ENCODE peak calls at places on chromosome 15, in seven cellular contexts. X is tibial artery, N is endothelial cell of umbilical vein, W is psoas muscle, K is ovary, E is prostate gland, O is Panc1. U is an unnamed sample. For H3K4me1, the result is how much of the 10 kb centered on the place peaks cover.

GRCh38 chr15:92091155-92091734 is 237.7 kb downstream of the SLCO3A1 start:
- DNase-seq in X (no peak), N (peak), W (no peak), K (no peak), E (peak), O (no peak), U (no peak)

GRCh38 chr15:73078722-73079121 is 26.5 kb downstream of the NEO1 start:
- DNase-seq in X (no peak), N (no peak), W (no peak), K (no peak), E (peak), O (no peak), U (no peak)

GRCh38 chr15:58442122-58442521 is 10.3 kb downstream of the LIPC start:
- DNase-seq in X (no peak), N (no peak), W (no peak), K (no peak), E (no peak), O (no peak), U (no peak)

GRCh38 chr15:76932090-76932966 is 779 bp downstream of the RCN2 start:
- DNase-seq in X (no peak), N (peak), W (no peak), K (no peak), E (no peak), O (no peak), U (no peak)

GRCh38 chr15:74808840-74809229 is 3.8 kb upstream of the LMAN1L start:
- DNase-seq in X (no peak), N (no peak), W (no peak), K (no peak), E (no peak), O (no peak), U (no peak)

GRCh38 chr15:77541421-77542181 is 91.1 kb downstream of the LINGO1 start:
- DNase-seq in X (peak), N (no peak), W (no peak), K (no peak), E (no peak), O (no peak), U (no peak)

GRCh38 chr15:87949214-87949933 is 307.2 kb downstream of the NTRK3 start:
- DNase-seq in X (peak), N (no peak), W (no peak), K (no peak), E (no peak), O (no peak), U (no peak)

GRCh38 chr15:88324241-88325065 is 67.9 kb upstream of the NTRK3 start:
- DNase-seq in X (no peak), N (no peak), W (no peak), K (no peak), E (no peak), O (no peak), U (no peak)

GRCh38 chr15:87711011-87711410 is 545.5 kb downstream of the NTRK3 start:
- DNase-seq in X (no peak), N (no peak), W (no peak), K (no peak), E (no peak), O (no peak), U (no peak)

GRCh38 chr15:39171944-39172368 is 408.9 kb upstream of the THBS1 start:
- DNase-seq in X (peak), N (peak), W (peak), K (peak), E (peak), O (peak), U (no peak)

GRCh38 chr15:101031203-101031602 is 112.0 kb downstream of the LRRK1 start:
- DNase-seq in X (peak), N (peak), W (no peak), K (no peak), E (no peak), O (no peak), U (no peak)

GRCh38 chr15:79942656-79943481 is 28.1 kb downstream of the BCL2A1 start:
- DNase-seq in X (no peak), N (no peak), W (no peak), K (no peak), E (no peak), O (no peak), U (no peak)
- H3K4me3 ChIP-seq in X (no peak), N (no peak), W (no peak), K (no peak), E (no peak), O (no peak), U (no peak)

GRCh38 chr15:83446904-83447708 is at the start of gene SH3GL3:
- DNase-seq in X (peak), N (peak), W (peak), K (peak), E (peak), O (no peak), U (peak)
- TF ChIP-seq CTCF in X (peak), N (peak), W (no peak), K (no peak), E (no peak), O (no peak), U (peak)

DNA sequence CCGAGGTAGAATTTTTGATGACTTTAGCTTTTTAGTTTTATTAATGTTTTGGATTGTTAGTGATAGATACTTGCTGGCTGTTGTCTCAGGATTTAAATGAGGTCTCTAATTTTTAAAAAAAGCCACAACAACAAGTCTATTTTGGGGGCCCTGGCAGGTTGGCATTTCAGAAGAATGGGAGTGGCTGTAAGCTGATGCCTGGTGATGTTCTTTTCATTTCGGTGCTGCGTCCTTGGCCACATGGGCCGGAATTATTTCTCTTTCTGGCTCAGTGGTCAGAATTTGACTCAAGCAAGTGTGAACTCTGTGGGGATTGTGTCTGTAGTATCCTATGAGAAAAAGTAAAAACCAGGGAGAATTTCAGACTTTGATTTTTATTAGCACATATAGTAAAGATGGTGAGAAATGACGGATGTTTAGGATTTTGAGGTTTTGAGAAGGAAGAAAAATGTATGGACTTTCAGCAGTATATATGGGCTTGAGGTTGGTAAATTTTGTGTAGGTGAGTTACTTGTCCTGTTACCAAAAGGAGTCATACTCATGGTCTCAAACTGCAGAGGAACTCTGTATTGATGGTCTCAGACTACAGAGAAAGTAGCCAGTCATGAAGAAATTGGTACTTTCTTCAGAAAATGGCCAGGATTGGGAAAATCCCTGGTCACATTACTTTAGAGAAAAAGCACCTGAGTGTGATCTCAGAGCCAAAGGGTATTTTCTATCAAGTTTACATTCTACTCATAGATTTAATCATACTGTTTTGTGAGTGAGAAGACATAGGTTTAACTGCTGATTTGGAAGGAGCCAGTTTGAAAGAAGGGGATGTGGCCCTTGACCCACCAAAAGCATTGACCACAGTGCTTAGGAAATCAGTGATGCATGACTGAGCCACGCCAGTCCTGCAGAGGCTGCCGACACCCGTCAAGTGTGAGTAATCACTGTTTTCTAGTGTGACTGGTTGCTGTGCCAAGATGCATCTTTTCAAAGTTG is 203.3 kb downstream of the AKAP13 start:
- DNase-seq in X (no peak), N (peak), W (peak), K (no peak), E (no peak), O (no peak), U (no peak)
- H3K4me1 ChIP-seq in X (under half), N (half or more), W (half or more), K (under half), E (under half), O (under half), U (under half)

GRCh38 chr15:55234104-55234799 is 37.5 kb upstream of the RSL24D1 start:
- DNase-seq in X (no peak), N (no peak), W (no peak), K (no peak), E (no peak), O (no peak), U (no peak)

GRCh38 chr15:55226127-55226526 is 29.4 kb upstream of the RSL24D1 start:
- DNase-seq in X (no peak), N (no peak), W (no peak), K (no peak), E (no peak), O (no peak), U (no peak)

GRCh38 chr15:55231455-55231854 is 34.7 kb upstream of the RSL24D1 start:
- DNase-seq in X (no peak), N (no peak), W (no peak), K (no peak), E (no peak), O (no peak), U (no peak)

GRCh38 chr15:55230953-55231352 is 34.2 kb upstream of the RSL24D1 start:
- DNase-seq in X (no peak), N (no peak), W (no peak), K (no peak), E (no peak), O (no peak), U (no peak)

GRCh38 chr15:55230051-55230670 is 33.4 kb upstream of the RSL24D1 start:
- DNase-seq in X (no peak), N (peak), W (no peak), K (no peak), E (no peak), O (no peak), U (no peak)
- H3K4me3 ChIP-seq in X (no peak), N (no peak), W (no peak), K (no peak), E (no peak), O (no peak), U (no peak)